ENCODE peak calls at places on chromosomes 2 and 18, in nine cellular contexts. One of them, this sample, is unnamed.
A peak's percentile ranks its signal among the peaks of the same experiment; 100 is the strongest.

GRCh38 chr2:207847807-207848544 is 78.3 kb upstream of the FZD5 start:
- DNase-seq in ACHN: no peak
- DNase-seq in CD4-positive, alpha-beta T cell: no peak
- DNase-seq in stimulated activated CD4-positive, alpha-beta T cell treated with anti-CD3 and anti-CD28 coated beads, TNF-alpha, amount 100 ng/mL, for 1 hour: no peak
- DNase-seq in NCI-H460: no peak
- DNase-seq in left cardiac atrium: peak; percentile 40
- DNase-seq in activated CD4-positive, alpha-beta T cell treated with anti-CD3 and anti-CD28 coated beads, Interleukin-2, amount 50 U/mL, for 1 hour: no peak
- DNase-seq in heart left ventricle: peak; percentile 41
- DNase-seq in stimulated activated CD8-positive, alpha-beta memory T cell treated with anti-CD3 and anti-CD28 coated beads, Interleukin-15, amount 100 ng/mL, for 24 hours: no peak
- DNase-seq in this sample: no peak

GRCh38 chr2:140091926-140092325 is 1311.7 kb upstream of the NXPH2 start:
- DNase-seq in CD4-positive, alpha-beta T cell: no peak
- DNase-seq in left cardiac atrium: no peak
- DNase-seq in activated CD4-positive, alpha-beta T cell treated with anti-CD3 and anti-CD28 coated beads, Interleukin-2, amount 50 U/mL, for 1 hour: no peak
- DNase-seq in ACHN: no peak
- DNase-seq in stimulated activated CD8-positive, alpha-beta memory T cell treated with anti-CD3 and anti-CD28 coated beads, Interleukin-15, amount 100 ng/mL, for 24 hours: no peak
- DNase-seq in stimulated activated CD4-positive, alpha-beta T cell treated with anti-CD3 and anti-CD28 coated beads, TNF-alpha, amount 100 ng/mL, for 1 hour: no peak
- DNase-seq in NCI-H460: no peak
- DNase-seq in heart left ventricle: no peak
- DNase-seq in this sample: no peak

GRCh38 chr2:217106650-217107014 is 246.8 kb upstream of the TNP1 start:
- DNase-seq in stimulated activated CD8-positive, alpha-beta memory T cell treated with anti-CD3 and anti-CD28 coated beads, Interleukin-15, amount 100 ng/mL, for 24 hours: no peak
- DNase-seq in stimulated activated CD4-positive, alpha-beta T cell treated with anti-CD3 and anti-CD28 coated beads, TNF-alpha, amount 100 ng/mL, for 1 hour: no peak
- DNase-seq in ACHN: peak; percentile 48
- DNase-seq in NCI-H460: peak; percentile 20
- DNase-seq in activated CD4-positive, alpha-beta T cell treated with anti-CD3 and anti-CD28 coated beads, Interleukin-2, amount 50 U/mL, for 1 hour: no peak
- DNase-seq in CD4-positive, alpha-beta T cell: no peak
- DNase-seq in heart left ventricle: no peak
- DNase-seq in left cardiac atrium: no peak
- DNase-seq in this sample: no peak

GRCh38 chr2:219637842-219638185 is 10.4 kb downstream of the SLC4A3 start:
- DNase-seq in ACHN: no peak
- DNase-seq in stimulated activated CD4-positive, alpha-beta T cell treated with anti-CD3 and anti-CD28 coated beads, TNF-alpha, amount 100 ng/mL, for 1 hour: no peak
- DNase-seq in CD4-positive, alpha-beta T cell: no peak
- DNase-seq in NCI-H460: no peak
- DNase-seq in activated CD4-positive, alpha-beta T cell treated with anti-CD3 and anti-CD28 coated beads, Interleukin-2, amount 50 U/mL, for 1 hour: no peak
- DNase-seq in left cardiac atrium: no peak
- DNase-seq in stimulated activated CD8-positive, alpha-beta memory T cell treated with anti-CD3 and anti-CD28 coated beads, Interleukin-15, amount 100 ng/mL, for 24 hours: no peak
- DNase-seq in heart left ventricle: no peak
- DNase-seq in this sample: no peak

GRCh38 chr2:158665536-158666302 is 129.4 kb upstream of the DAPL1 start:
- DNase-seq in activated CD4-positive, alpha-beta T cell treated with anti-CD3 and anti-CD28 coated beads, Interleukin-2, amount 50 U/mL, for 1 hour: no peak
- DNase-seq in stimulated activated CD4-positive, alpha-beta T cell treated with anti-CD3 and anti-CD28 coated beads, TNF-alpha, amount 100 ng/mL, for 1 hour: no peak
- DNase-seq in ACHN: no peak
- DNase-seq in stimulated activated CD8-positive, alpha-beta memory T cell treated with anti-CD3 and anti-CD28 coated beads, Interleukin-15, amount 100 ng/mL, for 24 hours: no peak
- DNase-seq in heart left ventricle: no peak
- DNase-seq in CD4-positive, alpha-beta T cell: no peak
- DNase-seq in NCI-H460: no peak
- DNase-seq in left cardiac atrium: no peak
- DNase-seq in this sample: no peak

GRCh38 chr2:237955640-237956401 is 11.0 kb upstream of the UBE2F start:
- DNase-seq in stimulated activated CD8-positive, alpha-beta memory T cell treated with anti-CD3 and anti-CD28 coated beads, Interleukin-15, amount 100 ng/mL, for 24 hours: no peak
- DNase-seq in ACHN: no peak
- DNase-seq in stimulated activated CD4-positive, alpha-beta T cell treated with anti-CD3 and anti-CD28 coated beads, TNF-alpha, amount 100 ng/mL, for 1 hour: no peak
- DNase-seq in NCI-H460: no peak
- DNase-seq in heart left ventricle: no peak
- DNase-seq in left cardiac atrium: no peak
- DNase-seq in activated CD4-positive, alpha-beta T cell treated with anti-CD3 and anti-CD28 coated beads, Interleukin-2, amount 50 U/mL, for 1 hour: no peak
- DNase-seq in CD4-positive, alpha-beta T cell: no peak
- DNase-seq in this sample: no peak

GRCh38 chr2:42961385-42961800 is 169.0 kb upstream of the HAAO start:
- DNase-seq in heart left ventricle: peak; percentile 72
- DNase-seq in NCI-H460: no peak
- DNase-seq in stimulated activated CD4-positive, alpha-beta T cell treated with anti-CD3 and anti-CD28 coated beads, TNF-alpha, amount 100 ng/mL, for 1 hour: no peak
- DNase-seq in stimulated activated CD8-positive, alpha-beta memory T cell treated with anti-CD3 and anti-CD28 coated beads, Interleukin-15, amount 100 ng/mL, for 24 hours: no peak
- DNase-seq in CD4-positive, alpha-beta T cell: no peak
- DNase-seq in ACHN: no peak
- DNase-seq in left cardiac atrium: peak; percentile 68
- DNase-seq in activated CD4-positive, alpha-beta T cell treated with anti-CD3 and anti-CD28 coated beads, Interleukin-2, amount 50 U/mL, for 1 hour: no peak
- DNase-seq in this sample: peak; percentile 89

GRCh38 chr2:162890690-162891311 is 52.2 kb upstream of the KCNH7 start:
- DNase-seq in CD4-positive, alpha-beta T cell: no peak
- DNase-seq in NCI-H460: peak; percentile 71
- DNase-seq in ACHN: peak; percentile 78
- DNase-seq in left cardiac atrium: no peak
- DNase-seq in stimulated activated CD4-positive, alpha-beta T cell treated with anti-CD3 and anti-CD28 coated beads, TNF-alpha, amount 100 ng/mL, for 1 hour: no peak
- DNase-seq in activated CD4-positive, alpha-beta T cell treated with anti-CD3 and anti-CD28 coated beads, Interleukin-2, amount 50 U/mL, for 1 hour: no peak
- DNase-seq in heart left ventricle: no peak
- DNase-seq in stimulated activated CD8-positive, alpha-beta memory T cell treated with anti-CD3 and anti-CD28 coated beads, Interleukin-15, amount 100 ng/mL, for 24 hours: no peak
- DNase-seq in this sample: no peak

GRCh38 chr2:12613137-12613912 is 103.4 kb upstream of the TRIB2 start:
- DNase-seq in stimulated activated CD4-positive, alpha-beta T cell treated with anti-CD3 and anti-CD28 coated beads, TNF-alpha, amount 100 ng/mL, for 1 hour: no peak
- DNase-seq in ACHN: no peak
- DNase-seq in NCI-H460: no peak
- DNase-seq in activated CD4-positive, alpha-beta T cell treated with anti-CD3 and anti-CD28 coated beads, Interleukin-2, amount 50 U/mL, for 1 hour: no peak
- DNase-seq in stimulated activated CD8-positive, alpha-beta memory T cell treated with anti-CD3 and anti-CD28 coated beads, Interleukin-15, amount 100 ng/mL, for 24 hours: no peak
- DNase-seq in heart left ventricle: no peak
- DNase-seq in left cardiac atrium: no peak
- DNase-seq in CD4-positive, alpha-beta T cell: no peak
- DNase-seq in this sample: no peak

GRCh38 chr2:147100406-147101035 is 744.3 kb upstream of the ACVR2A start:
- DNase-seq in stimulated activated CD8-positive, alpha-beta memory T cell treated with anti-CD3 and anti-CD28 coated beads, Interleukin-15, amount 100 ng/mL, for 24 hours: no peak
- DNase-seq in ACHN: no peak
- DNase-seq in heart left ventricle: no peak
- DNase-seq in NCI-H460: no peak
- DNase-seq in activated CD4-positive, alpha-beta T cell treated with anti-CD3 and anti-CD28 coated beads, Interleukin-2, amount 50 U/mL, for 1 hour: no peak
- DNase-seq in stimulated activated CD4-positive, alpha-beta T cell treated with anti-CD3 and anti-CD28 coated beads, TNF-alpha, amount 100 ng/mL, for 1 hour: no peak
- DNase-seq in CD4-positive, alpha-beta T cell: no peak
- DNase-seq in left cardiac atrium: no peak
- DNase-seq in this sample: no peak

GRCh38 chr2:127695491-127696472 is 5.5 kb upstream of the SFT2D3 start:
- DNase-seq in NCI-H460: no peak
- DNase-seq in activated CD4-positive, alpha-beta T cell treated with anti-CD3 and anti-CD28 coated beads, Interleukin-2, amount 50 U/mL, for 1 hour: peak; percentile 41
- DNase-seq in left cardiac atrium: peak; percentile 85
- DNase-seq in CD4-positive, alpha-beta T cell: no peak
- DNase-seq in ACHN: peak; percentile 8
- DNase-seq in stimulated activated CD8-positive, alpha-beta memory T cell treated with anti-CD3 and anti-CD28 coated beads, Interleukin-15, amount 100 ng/mL, for 24 hours: no peak
- DNase-seq in stimulated activated CD4-positive, alpha-beta T cell treated with anti-CD3 and anti-CD28 coated beads, TNF-alpha, amount 100 ng/mL, for 1 hour: peak; percentile 35
- DNase-seq in heart left ventricle: peak; percentile 89
- DNase-seq in this sample: peak; percentile 71

GRCh38 chr2:112633708-112634107 is 12.0 kb upstream of the SLC20A1 start:
- DNase-seq in stimulated activated CD8-positive, alpha-beta memory T cell treated with anti-CD3 and anti-CD28 coated beads, Interleukin-15, amount 100 ng/mL, for 24 hours: no peak
- DNase-seq in NCI-H460: no peak
- DNase-seq in ACHN: no peak
- DNase-seq in stimulated activated CD4-positive, alpha-beta T cell treated with anti-CD3 and anti-CD28 coated beads, TNF-alpha, amount 100 ng/mL, for 1 hour: no peak
- DNase-seq in activated CD4-positive, alpha-beta T cell treated with anti-CD3 and anti-CD28 coated beads, Interleukin-2, amount 50 U/mL, for 1 hour: no peak
- DNase-seq in left cardiac atrium: no peak
- DNase-seq in CD4-positive, alpha-beta T cell: no peak
- DNase-seq in heart left ventricle: no peak
- DNase-seq in this sample: no peak

GRCh38 chr2:30398084-30398483 is 49.0 kb upstream of the LCLAT1 start:
- DNase-seq in NCI-H460: no peak
- DNase-seq in stimulated activated CD4-positive, alpha-beta T cell treated with anti-CD3 and anti-CD28 coated beads, TNF-alpha, amount 100 ng/mL, for 1 hour: no peak
- DNase-seq in heart left ventricle: no peak
- DNase-seq in stimulated activated CD8-positive, alpha-beta memory T cell treated with anti-CD3 and anti-CD28 coated beads, Interleukin-15, amount 100 ng/mL, for 24 hours: no peak
- DNase-seq in CD4-positive, alpha-beta T cell: no peak
- DNase-seq in activated CD4-positive, alpha-beta T cell treated with anti-CD3 and anti-CD28 coated beads, Interleukin-2, amount 50 U/mL, for 1 hour: no peak
- DNase-seq in left cardiac atrium: no peak
- DNase-seq in ACHN: no peak
- DNase-seq in this sample: no peak

GRCh38 chr2:142965464-142965863 is 88.0 kb downstream of the KYNU start:
- DNase-seq in NCI-H460: peak; percentile 35
- DNase-seq in CD4-positive, alpha-beta T cell: no peak
- DNase-seq in heart left ventricle: no peak
- DNase-seq in stimulated activated CD8-positive, alpha-beta memory T cell treated with anti-CD3 and anti-CD28 coated beads, Interleukin-15, amount 100 ng/mL, for 24 hours: no peak
- DNase-seq in ACHN: no peak
- DNase-seq in activated CD4-positive, alpha-beta T cell treated with anti-CD3 and anti-CD28 coated beads, Interleukin-2, amount 50 U/mL, for 1 hour: no peak
- DNase-seq in stimulated activated CD4-positive, alpha-beta T cell treated with anti-CD3 and anti-CD28 coated beads, TNF-alpha, amount 100 ng/mL, for 1 hour: no peak
- DNase-seq in left cardiac atrium: no peak
- DNase-seq in this sample: no peak

GRCh38 chr2:91477731-91478672 is 2786.5 kb downstream of the RPIA start:
- DNase-seq in heart left ventricle: peak; percentile 43
- DNase-seq in activated CD4-positive, alpha-beta T cell treated with anti-CD3 and anti-CD28 coated beads, Interleukin-2, amount 50 U/mL, for 1 hour: peak; percentile 12
- DNase-seq in left cardiac atrium: peak; percentile 41
- DNase-seq in stimulated activated CD4-positive, alpha-beta T cell treated with anti-CD3 and anti-CD28 coated beads, TNF-alpha, amount 100 ng/mL, for 1 hour: no peak
- DNase-seq in stimulated activated CD8-positive, alpha-beta memory T cell treated with anti-CD3 and anti-CD28 coated beads, Interleukin-15, amount 100 ng/mL, for 24 hours: no peak
- DNase-seq in NCI-H460: no peak
- DNase-seq in ACHN: no peak
- DNase-seq in CD4-positive, alpha-beta T cell: no peak
- DNase-seq in this sample: no peak

GRCh38 chr2:180520206-180520605 is 460.2 kb upstream of the UBE2E3 start:
- DNase-seq in NCI-H460: no peak
- DNase-seq in heart left ventricle: no peak
- DNase-seq in left cardiac atrium: no peak
- DNase-seq in ACHN: peak; percentile 28
- DNase-seq in stimulated activated CD4-positive, alpha-beta T cell treated with anti-CD3 and anti-CD28 coated beads, TNF-alpha, amount 100 ng/mL, for 1 hour: no peak
- DNase-seq in CD4-positive, alpha-beta T cell: no peak
- DNase-seq in activated CD4-positive, alpha-beta T cell treated with anti-CD3 and anti-CD28 coated beads, Interleukin-2, amount 50 U/mL, for 1 hour: no peak
- DNase-seq in stimulated activated CD8-positive, alpha-beta memory T cell treated with anti-CD3 and anti-CD28 coated beads, Interleukin-15, amount 100 ng/mL, for 24 hours: no peak
- DNase-seq in this sample: no peak

GRCh38 chr18:64987096-64987495 is 763.7 kb upstream of the CDH7 start:
- DNase-seq in ACHN: no peak
- DNase-seq in CD4-positive, alpha-beta T cell: no peak
- DNase-seq in left cardiac atrium: no peak
- DNase-seq in NCI-H460: no peak
- DNase-seq in activated CD4-positive, alpha-beta T cell treated with anti-CD3 and anti-CD28 coated beads, Interleukin-2, amount 50 U/mL, for 1 hour: no peak
- DNase-seq in stimulated activated CD4-positive, alpha-beta T cell treated with anti-CD3 and anti-CD28 coated beads, TNF-alpha, amount 100 ng/mL, for 1 hour: no peak
- DNase-seq in stimulated activated CD8-positive, alpha-beta memory T cell treated with anti-CD3 and anti-CD28 coated beads, Interleukin-15, amount 100 ng/mL, for 24 hours: no peak
- DNase-seq in heart left ventricle: peak; percentile 22
- DNase-seq in this sample: no peak